ENCODE peak calls at places on chromosome 19, in five cellular contexts. F is Peyer's patch, O is tibial artery, E is HAP-1, R is AG04450. C is an unnamed sample. For H3K9me3, the result is how much of the 10 kb centered on the place peaks cover.

GRCh38 chr19:42024622-42025111 is 30.6 kb upstream of the ATP1A3 start:
- DNase-seq in E (no peak), O (no peak), R (peak), F (no peak), C (peak)

GRCh38 chr19:44777715-44778347 is at the start of gene CBLC:
- DNase-seq in F (no peak), E (no peak), O (no peak), R (no peak), C (no peak)

GRCh38 chr19:10625003-10625761 is at the start of gene SLC44A2:
- DNase-seq in R (no peak), O (peak), F (no peak), E (no peak), C (peak)

GRCh38 chr19:46979103-46979769 is 40.4 kb upstream of the NPAS1 start:
- DNase-seq in F (no peak), O (no peak), R (no peak), E (no peak), C (no peak)

GRCh38 chr19:37564624-37565369 is 29.8 kb downstream of the ZNF571 start:
- DNase-seq in E (no peak), R (no peak), O (no peak), F (no peak), C (no peak)

GRCh38 chr19:47227347-47228167 is 3.4 kb downstream of the BBC3 start:
- DNase-seq in O (peak), F (peak), E (peak), R (peak), C (peak)

GRCh38 chr19:16571689-16572331 is 405 bp downstream of the SLC35E1 start:
- DNase-seq in E (no peak), R (no peak), O (no peak), F (peak), C (peak)

GRCh38 chr19:44818470-44818856 is 9.6 kb downstream of the BCAM start:
- DNase-seq in R (no peak), F (no peak), O (no peak), E (no peak), C (no peak)

GRCh38 chr19:17322854-17323253 is 11.8 kb downstream of the ANO8 start:
- DNase-seq in O (no peak), R (no peak), F (no peak), E (no peak), C (no peak)

GRCh38 chr19:55027472-55028337 is 10.4 kb downstream of the GP6 start:
- DNase-seq in R (no peak), E (no peak), O (no peak), F (no peak), C (no peak)

GRCh38 chr19:13817018-13817614 is 21.9 kb downstream of the ZSWIM4 start:
- DNase-seq in O (no peak), F (no peak), E (no peak), R (no peak), C (no peak)

GRCh38 chr19:2274937-2275535 is 6.9 kb downstream of the PEAK3 start:
- DNase-seq in R (no peak), E (peak), F (peak), O (peak), C (peak)

GRCh38 chr19:1923319-1923718 is 17.7 kb upstream of the CSNK1G2 start:
- DNase-seq in R (no peak), O (no peak), E (no peak), F (peak), C (no peak)

GRCh38 chr19:34350161-34350561 is 14.8 kb upstream of the GPI start:
- DNase-seq in O (no peak), R (no peak), E (no peak), F (peak), C (no peak)

GRCh38 chr19:11096210-11096841 is 7.1 kb downstream of the LDLR start:
- DNase-seq in O (peak), R (no peak), F (no peak), E (no peak), C (peak)

GRCh38 chr19:10654610-10655456 is 687 bp downstream of the ILF3 start:
- DNase-seq in E (peak), O (peak), F (peak), R (no peak), C (peak)

GRCh38 chr19:14570864-14571527 is 870 bp downstream of the NDUFB7 start:
- DNase-seq in F (no peak), O (no peak), R (no peak), E (no peak), C (no peak)

GRCh38 chr19:1756264-1756663 is 3.0 kb downstream of the ONECUT3 start:
- DNase-seq in R (no peak), E (no peak), O (no peak), F (no peak), C (no peak)

GRCh38 chr19:14731200-14731599 is 41.4 kb downstream of the ZNF333 start:
- DNase-seq in R (no peak), F (no peak), E (no peak), O (no peak), C (no peak)

GRCh38 chr19:30455881-30456280 is 83.7 kb downstream of the ZNF536 start:
- DNase-seq in O (no peak), R (no peak), E (no peak), F (no peak), C (no peak)

GRCh38 chr19:3817761-3818160 is 31.6 kb upstream of the MATK start:
- DNase-seq in O (no peak), F (no peak), R (no peak), E (no peak), C (no peak)

GRCh38 chr19:21143846-21144245 is 2.0 kb downstream of the ZNF431 start:
- DNase-seq in O (no peak), E (no peak), F (no peak), R (no peak), C (no peak)

GRCh38 chr19:48543121-48543710 is 8.8 kb upstream of the SULT2B1 start:
- DNase-seq in E (no peak), R (no peak), F (no peak), O (no peak), C (no peak)

GRCh38 chr19:52542984-52543664 is 15.7 kb downstream of the ZNF808 start:
- DNase-seq in F (no peak), R (no peak), O (no peak), E (no peak), C (no peak)

GRCh38 chr19:14349426-14349825 is 31.8 kb upstream of the ADGRE5 start:
- DNase-seq in F (no peak), E (no peak), R (no peak), O (no peak), C (no peak)

GRCh38 chr19:35545855-35546381 is 492 bp downstream of the TMEM147 start:
- DNase-seq in R (no peak), F (peak), E (peak), O (no peak), C (peak)

GRCh38 chr19:29504454-29504853 is 21.3 kb upstream of the VSTM2B start:
- DNase-seq in O (no peak), R (no peak), F (no peak), E (no peak), C (no peak)

GRCh38 chr19:42270346-42271044 is 1.4 kb downstream of the CIC start:
- DNase-seq in R (no peak), E (no peak), O (peak), F (peak), C (peak)

GRCh38 chr19:18609717-18610051 is 3.0 kb upstream of the TMEM59L start:
- DNase-seq in E (no peak), R (no peak), F (no peak), O (no peak), C (no peak)
- H3K9me3 ChIP-seq in E (under half), R (under half), F (under half), O (under half), C (under half)

DNA sequence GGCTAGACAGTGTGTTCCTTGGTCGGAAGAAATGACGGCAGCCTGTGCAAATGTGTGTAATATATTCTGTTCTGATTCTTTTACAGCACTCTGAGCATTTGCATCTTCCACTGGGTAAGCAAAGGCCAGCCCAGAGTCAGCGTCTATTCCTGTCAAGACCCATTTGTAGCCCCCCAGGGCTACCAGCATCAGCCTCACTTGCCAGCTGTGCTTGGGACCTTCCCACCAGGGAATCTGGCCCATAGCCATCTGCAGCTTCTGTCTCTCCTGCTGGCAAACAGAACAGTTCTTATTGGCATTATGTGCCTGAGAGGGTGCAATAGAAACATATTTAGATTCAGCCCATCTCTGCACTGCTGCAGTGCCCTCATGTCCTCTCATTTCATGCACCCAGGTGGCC is 6.0 kb upstream of the IGLON5 start:
- DNase-seq in R (no peak), O (no peak), E (no peak), F (no peak), C (no peak)
- H3K9me3 ChIP-seq in R (under half), O (under half), E (under half), F (under half), C (under half)

GRCh38 chr19:23286477-23286876 is 36.3 kb upstream of the ZNF724 start:
- DNase-seq in F (no peak), O (no peak), E (no peak), R (no peak), C (peak)
- H3K9me3 ChIP-seq in F (under half), O (under half), E (under half), R (under half), C (under half)

GRCh38 chr19:58108546-58108817 is 10.5 kb upstream of the ZSCAN18 start:
- DNase-seq in F (no peak), R (no peak), E (no peak), O (no peak), C (no peak)

DNA sequence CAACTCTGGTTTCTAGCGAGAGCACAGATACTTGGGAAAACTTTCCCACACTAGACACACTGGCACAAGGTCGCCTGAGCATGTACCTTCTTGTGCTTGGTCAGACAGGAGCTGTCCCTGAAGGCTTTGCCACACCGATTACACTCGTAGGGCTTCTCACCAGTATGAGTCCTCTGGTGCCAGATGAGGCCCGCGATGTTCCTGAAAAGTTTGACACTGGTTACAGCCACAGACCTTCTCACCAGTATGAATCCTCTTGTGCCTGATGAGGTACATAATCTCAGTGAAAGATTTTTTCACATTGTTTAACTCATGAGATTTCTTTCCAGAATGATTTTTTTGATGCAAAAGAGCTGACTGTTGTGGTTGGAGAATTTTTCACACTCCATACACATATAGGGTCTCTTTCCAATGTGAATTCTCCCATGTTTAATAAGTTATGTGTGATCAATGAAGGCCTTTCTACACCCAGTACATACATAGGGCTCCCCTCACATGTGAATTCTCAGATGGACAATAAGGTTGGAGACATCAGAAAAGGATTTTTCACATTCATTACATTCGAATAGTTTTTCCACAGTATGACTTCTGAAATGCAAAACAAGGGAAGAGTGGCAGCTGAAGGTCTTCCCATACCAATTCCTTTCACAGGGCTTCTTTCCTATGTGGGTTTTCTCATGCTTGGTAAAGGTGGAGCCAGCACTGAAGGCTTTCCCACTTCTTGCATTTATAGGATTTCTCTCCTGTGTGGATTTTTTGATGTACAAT is 9.9 kb upstream of the ZSCAN18 start:
- DNase-seq in O (no peak), R (no peak), E (no peak), F (no peak), C (no peak)
- H3K9me3 ChIP-seq in O (half or more), R (half or more), E (under half), F (half or more), C (half or more)

GRCh38 chr19:56119585-56119978 is 1.5 kb downstream of the ZNF787 start:
- DNase-seq in R (no peak), E (no peak), O (no peak), F (no peak), C (peak)

GRCh38 chr19:56117376-56117884 is 3.7 kb downstream of the ZNF787 start:
- DNase-seq in R (no peak), E (no peak), F (no peak), O (no peak), C (no peak)

GRCh38 chr19:56116606-56117005 is 4.5 kb downstream of the ZNF787 start:
- DNase-seq in E (no peak), F (no peak), O (no peak), R (no peak), C (no peak)

GRCh38 chr19:56118666-56119584 is 2.2 kb downstream of the ZNF787 start:
- DNase-seq in O (no peak), R (no peak), E (no peak), F (no peak), C (no peak)

DNA sequence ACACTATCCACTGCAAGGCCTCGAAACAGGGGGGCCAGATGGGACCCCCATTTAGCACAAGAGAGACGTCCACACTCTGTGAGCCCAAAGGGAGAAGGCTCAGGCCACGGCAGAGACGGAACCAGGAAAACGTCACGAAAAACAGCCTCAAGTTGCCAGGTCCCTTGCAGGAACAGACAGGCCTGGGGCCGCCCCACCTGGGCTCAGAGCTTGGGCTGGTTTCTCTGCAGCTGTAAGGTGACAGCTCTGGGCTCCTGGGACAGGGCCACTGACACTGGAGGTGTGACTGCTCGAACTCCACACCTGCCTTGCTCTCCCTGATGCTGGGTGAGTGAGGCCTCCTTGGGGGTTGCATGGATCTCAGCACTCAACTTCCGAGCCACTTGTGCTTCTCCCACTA is 3.2 kb downstream of the ZNF787 start:
- DNase-seq in F (no peak), E (no peak), O (no peak), R (no peak), C (no peak)
- H3K9me3 ChIP-seq in F (under half), E (under half), O (under half), R (under half), C (under half)

DNA sequence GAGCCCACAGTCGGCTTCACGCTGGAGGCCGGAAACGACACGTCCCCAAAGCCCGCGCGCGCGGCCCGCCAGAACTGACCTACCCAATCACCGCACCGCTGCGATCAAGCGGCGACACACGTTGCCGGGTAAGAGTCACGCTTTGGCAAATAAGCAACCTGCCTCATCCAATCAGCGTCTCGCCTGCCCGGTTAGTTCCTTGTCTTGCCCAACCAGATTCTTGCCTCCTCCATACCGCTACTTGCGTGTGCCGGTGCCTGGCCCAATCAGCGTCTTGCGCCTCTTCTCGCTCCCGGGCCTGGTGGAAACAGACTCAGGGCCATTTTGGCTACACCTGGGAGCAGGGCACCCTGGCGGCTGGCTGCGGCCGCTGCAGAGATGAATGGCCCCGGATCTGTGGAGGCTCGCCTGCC is 11.6 kb upstream of the ZNF544 start:
- DNase-seq in E (no peak), R (no peak), F (no peak), O (no peak), C (no peak)
- H3K9me3 ChIP-seq in E (under half), R (half or more), F (half or more), O (half or more), C (half or more)